ENCODE peak calls at places on chromosomes 2 and 18, in four cellular contexts. K is HepG2, X is left lung, U is right cardiac atrium. S is an unnamed sample.
A peak's percentile ranks its signal among the peaks of the same experiment; 100 is the strongest.

GRCh38 chr18:50196261-50196660 is 1.3 kb upstream of the MYO5B start:
- DNase-seq in K (no peak), X (no peak), U (no peak), S (no peak)

GRCh38 chr2:67215214-67215613 is 181.9 kb upstream of the ETAA1 start:
- DNase-seq in K (peak; percentile 35), X (peak; percentile 73), U (peak; percentile 43), S (no peak)

GRCh38 chr2:182447843-182448242 is 21.0 kb upstream of the PDE1A start:
- DNase-seq in K (no peak), X (no peak), U (no peak), S (no peak)

GRCh38 chr18:78399992-78400503 is 579.6 kb upstream of the SALL3 start:
- DNase-seq in K (no peak), X (no peak), U (no peak), S (no peak)

GRCh38 chr2:105882920-105883319 is 138.2 kb downstream of the NCK2 start:
- DNase-seq in K (no peak), X (no peak), U (no peak), S (no peak)

GRCh38 chr2:71609441-71609840 is 156.1 kb downstream of the DYSF start:
- DNase-seq in K (no peak), X (peak; percentile 6), U (no peak), S (no peak)

GRCh38 chr2:156896294-156896693 is 361.2 kb upstream of the GALNT5 start:
- DNase-seq in K (no peak), X (no peak), U (no peak), S (no peak)

GRCh38 chr2:48112911-48113687 is 206.8 kb upstream of the FBXO11 start:
- DNase-seq in K (peak; percentile 18), X (no peak), U (no peak), S (no peak)

GRCh38 chr18:5649439-5649838 is 105.6 kb upstream of the EPB41L3 start:
- DNase-seq in K (no peak), X (no peak), U (no peak), S (no peak)

GRCh38 chr2:97870396-97870843 is 125.3 kb downstream of the TMEM131 start:
- DNase-seq in K (peak; percentile 65), X (no peak), U (no peak), S (peak; percentile 61)

GRCh38 chr2:1833046-1833445 is 88.7 kb upstream of the PXDN start:
- DNase-seq in K (no peak), X (no peak), U (no peak), S (no peak)

GRCh38 chr2:239222346-239223028 is 178.3 kb downstream of the HDAC4 start:
- DNase-seq in K (no peak), X (no peak), U (no peak), S (no peak)

GRCh38 chr2:237182422-237183123 is 96.9 kb downstream of the COPS8 start:
- DNase-seq in K (no peak), X (no peak), U (no peak), S (no peak)

GRCh38 chr2:230418341-230419016 is 2.5 kb downstream of the SP100 start:
- DNase-seq in K (no peak), X (no peak), U (no peak), S (peak; percentile 60)

GRCh38 chr2:39202639-39203369 is 41.0 kb downstream of the CDKL4 start:
- DNase-seq in K (no peak), X (no peak), U (no peak), S (peak; percentile 52)

GRCh38 chr2:206277503-206277902 is 3.0 kb downstream of the ZDBF2 start:
- DNase-seq in K (no peak), X (no peak), U (no peak), S (no peak)

GRCh38 chr2:47945036-47945781 is 38.9 kb upstream of the FBXO11 start:
- DNase-seq in K (no peak), X (no peak), U (peak; percentile 31), S (no peak)

GRCh38 chr2:86038291-86039081 is 67.2 kb downstream of the POLR1A start:
- DNase-seq in K (no peak), X (no peak), U (no peak), S (no peak)

GRCh38 chr2:86037141-86037794 is 68.4 kb downstream of the POLR1A start:
- DNase-seq in K (no peak), X (peak; percentile 89), U (peak; percentile 92), S (peak; percentile 68)

GRCh38 chr2:86039963-86040655 is 65.6 kb downstream of the POLR1A start:
- DNase-seq in K (no peak), X (no peak), U (no peak), S (no peak)

GRCh38 chr2:86037795-86038192 is 67.9 kb downstream of the POLR1A start:
- DNase-seq in K (no peak), X (no peak), U (no peak), S (no peak)

GRCh38 chr2:86039178-86039962 is 66.3 kb downstream of the POLR1A start:
- DNase-seq in K (no peak), X (no peak), U (no peak), S (no peak)
- H3K4me3 ChIP-seq in K (no peak overlapping the region), X (no peak overlapping the region), U (no peak overlapping the region), S (no peak overlapping the region)

DNA sequence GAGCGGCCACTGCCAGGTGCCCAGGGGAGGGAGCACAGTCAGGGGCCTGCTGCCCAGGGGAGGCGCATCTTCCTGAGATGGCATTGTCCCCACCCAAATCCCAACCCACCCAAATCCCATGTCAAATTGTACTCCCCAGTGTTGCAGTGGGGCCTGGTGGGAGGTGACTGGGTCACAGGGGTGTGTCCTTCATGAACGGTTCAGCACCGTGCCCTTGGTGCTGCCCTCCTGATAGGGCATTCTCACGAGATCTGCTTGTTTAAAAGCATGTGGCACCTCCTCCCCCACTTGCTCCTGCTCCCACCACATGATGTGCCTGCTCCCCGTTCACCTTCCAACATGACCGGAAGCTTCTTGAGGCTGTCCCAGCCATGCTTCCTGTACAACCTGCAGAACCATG is 27.6 kb downstream of the ANKMY1 start:
- DNase-seq in K (no peak), X (no peak), U (no peak), S (no peak)
- H3K9me3 ChIP-seq in K (peaks cover 31% of the 10 kb centered on the region), X (no peaks in the 10 kb centered on the region), U (no peaks in the 10 kb centered on the region), S (peaks cover 39% of the 10 kb centered on the region)

DNA sequence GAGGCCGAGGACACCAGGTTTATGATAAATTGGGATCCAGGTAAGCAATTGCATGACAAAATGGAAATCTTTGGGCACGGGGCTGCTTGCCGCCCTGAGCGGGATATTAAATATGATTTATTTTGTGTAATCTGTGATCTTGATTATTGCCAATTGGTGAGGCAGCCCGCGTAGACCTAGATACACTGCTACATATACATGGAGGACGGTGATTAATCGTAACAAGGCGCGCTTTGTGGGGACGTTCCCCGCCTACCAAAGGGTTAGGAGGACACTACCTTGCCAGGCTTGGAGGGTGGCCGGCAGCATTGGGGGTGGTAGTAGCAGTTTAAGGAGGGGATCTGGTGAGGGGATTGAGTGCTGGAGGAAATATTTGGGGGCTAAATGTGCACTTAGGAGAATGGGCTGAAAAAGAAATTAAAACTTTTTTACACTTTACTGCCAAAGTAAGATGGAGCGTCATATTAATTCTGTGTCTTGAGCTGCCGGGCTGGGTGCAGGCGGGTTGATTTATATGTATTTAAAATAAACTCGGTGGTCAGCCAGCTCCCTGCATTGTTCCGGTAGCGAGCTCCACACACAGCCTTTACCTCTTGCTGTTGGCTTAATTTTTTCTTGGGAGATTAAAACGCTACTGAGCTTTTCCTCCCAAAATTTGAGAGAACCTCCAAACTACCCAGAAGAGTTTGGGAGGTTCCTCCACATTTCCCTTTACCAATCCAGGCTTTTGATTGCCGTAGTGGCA is 4.1 kb downstream of the HOXD3 start:
- DNase-seq in K (no peak), X (no peak), U (no peak), S (no peak)
- H3K27me3 ChIP-seq in K (peaks cover 17% of the 10 kb centered on the region), X (peaks cover 100% of the 10 kb centered on the region), U (no peaks in the 10 kb centered on the region), S (no peaks in the 10 kb centered on the region)

GRCh38 chr2:176096243-176096985 is 3.2 kb upstream of the HOXD12 start:
- DNase-seq in K (no peak), X (no peak), U (no peak), S (no peak)

GRCh38 chr2:176097820-176098365 is 1.7 kb upstream of the HOXD12 start:
- DNase-seq in K (no peak), X (no peak), U (no peak), S (no peak)

GRCh38 chr2:176098366-176099158 is 1.0 kb upstream of the HOXD12 start:
- DNase-seq in K (no peak), X (peak; percentile 71), U (no peak), S (no peak)

GRCh38 chr2:176095421-176095820 is 2.9 kb downstream of the HOXD13 start:
- DNase-seq in K (no peak), X (no peak), U (no peak), S (no peak)

DNA sequence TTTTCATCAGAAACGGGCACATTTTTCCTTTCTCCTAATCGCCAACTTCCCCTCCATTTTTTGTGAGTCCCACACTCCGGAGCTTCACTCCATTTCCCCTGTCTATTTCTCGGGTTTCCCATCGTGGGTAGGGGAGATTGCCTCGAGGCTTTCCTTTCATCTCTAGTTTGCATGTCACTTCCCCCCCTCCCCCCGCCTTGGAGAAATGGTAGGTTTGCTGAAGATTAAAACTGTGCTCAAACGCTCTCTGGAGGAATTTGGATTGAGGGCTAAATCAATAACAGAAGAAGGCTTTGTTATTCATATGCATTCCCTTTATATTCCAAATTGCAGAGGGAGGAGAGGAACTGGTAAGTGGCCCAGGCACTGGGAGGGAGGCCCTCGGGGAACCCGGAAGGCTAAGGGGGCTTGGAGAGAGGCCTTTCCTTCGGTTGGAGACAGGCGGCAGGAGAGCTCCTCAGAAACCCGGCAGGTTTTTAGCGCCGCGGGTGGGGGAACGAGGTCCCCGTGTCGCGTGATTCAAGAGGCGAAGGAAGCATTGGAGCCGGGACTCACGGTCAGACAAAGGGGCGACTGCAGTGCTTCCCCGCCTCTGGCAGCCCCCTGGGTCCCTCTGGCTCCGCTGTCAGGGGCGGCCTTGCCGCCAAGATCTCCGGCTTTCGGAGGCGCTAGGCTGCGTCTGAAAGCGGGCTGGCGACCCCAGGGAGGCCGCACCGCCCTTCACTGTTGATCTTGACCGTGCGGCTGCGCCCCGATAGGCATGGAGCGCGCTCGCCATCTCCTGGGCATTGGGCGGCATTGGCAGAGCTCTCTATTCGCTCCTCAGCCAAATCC is 2.4 kb upstream of the HOXD12 start:
- DNase-seq in K (peak; percentile 64), X (peak; percentile 86), U (peak; percentile 86), S (peak; percentile 85)
- H3K4me3 ChIP-seq in K (peak overlapping the region; percentile 61), X (peak overlapping the region; percentile 3), U (peak overlapping the region; percentile 26), S (peak overlapping the region; percentile 63)

GRCh38 chr18:70335892-70336726 is 47.3 kb downstream of the SOCS6 start:
- DNase-seq in K (peak; percentile 97), X (no peak), U (no peak), S (no peak)
- H3K9me3 ChIP-seq in K (peaks cover 11% of the 10 kb centered on the region), X (no peaks in the 10 kb centered on the region), U (no peaks in the 10 kb centered on the region), S (peaks cover 9% of the 10 kb centered on the region)

GRCh38 chr18:4455113-4455811 is at the start of gene DLGAP1:
- DNase-seq in K (peak; percentile 1), X (peak; percentile 86), U (peak; percentile 55), S (peak; percentile 73)

GRCh38 chr18:4450065-4450676 is 4.9 kb downstream of the DLGAP1 start:
- DNase-seq in K (no peak), X (no peak), U (no peak), S (no peak)

GRCh38 chr18:4453712-4454547 is 1.2 kb downstream of the DLGAP1 start:
- DNase-seq in K (no peak), X (peak; percentile 79), U (no peak), S (no peak)

DNA sequence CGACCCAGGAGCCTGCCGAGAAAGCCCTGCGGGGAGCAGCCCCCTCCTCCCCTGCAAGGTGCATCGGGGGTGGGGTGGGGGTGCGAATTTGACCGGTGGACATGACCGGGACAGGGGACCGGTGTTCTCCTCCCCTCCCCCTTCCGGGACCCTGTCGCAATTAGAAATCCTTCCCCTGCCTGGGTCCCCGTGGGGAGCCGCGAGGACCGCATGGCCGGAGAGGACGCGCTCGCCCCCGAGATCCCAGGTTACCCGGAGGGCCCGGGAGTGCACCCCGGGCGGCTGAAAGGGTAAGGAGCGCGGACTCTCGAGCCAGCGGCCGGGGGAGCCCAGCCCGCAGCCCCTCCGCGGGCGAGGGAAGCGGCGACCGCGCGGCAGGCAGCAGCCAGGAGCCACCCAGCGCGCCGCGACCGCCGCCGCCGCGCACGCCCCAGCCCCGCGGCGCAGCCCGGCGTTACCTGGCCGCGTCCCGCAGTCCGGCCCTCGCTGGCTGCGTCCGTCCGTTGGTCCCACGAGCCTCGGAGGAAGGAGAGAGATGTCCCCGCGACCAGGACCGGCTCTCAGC is 477 bp downstream of the DLGAP1 start:
- DNase-seq in K (no peak), X (peak; percentile 75), U (peak; percentile 41), S (no peak)
- H3K27me3 ChIP-seq in K (no peaks in the 10 kb centered on the region), X (peaks cover 27% of the 10 kb centered on the region), U (peaks cover 3% of the 10 kb centered on the region), S (peaks cover 6% of the 10 kb centered on the region)

S was measured in MG63.